ENCODE peak calls at places on chromosome 14, in nine cellular contexts. One of them, this sample, is unnamed.

GRCh38 chr14:97380539-97380941 is 583.4 kb downstream of the VRK1 start:
- DNase-seq in AG10803: no peak
- DNase-seq in ascending aorta: no peak
- DNase-seq in endothelial cell of umbilical vein: no peak
- DNase-seq in A549: no peak
- DNase-seq in tibial nerve: no peak
- DNase-seq in prostate gland: no peak
- DNase-seq in lung: no peak
- DNase-seq in CD8-positive, alpha-beta T cell: no peak
- DNase-seq in this sample: no peak

GRCh38 chr14:67319142-67319541 is 40.5 kb downstream of the ATP6V1D start:
- DNase-seq in A549: no peak
- DNase-seq in CD8-positive, alpha-beta T cell: no peak
- DNase-seq in prostate gland: no peak
- DNase-seq in lung: no peak
- DNase-seq in AG10803: peak
- DNase-seq in ascending aorta: no peak
- DNase-seq in tibial nerve: no peak
- DNase-seq in endothelial cell of umbilical vein: no peak
- DNase-seq in this sample: no peak

GRCh38 chr14:90660865-90661570 is 155.2 kb downstream of the TTC7B start:
- DNase-seq in ascending aorta: no peak
- DNase-seq in prostate gland: no peak
- DNase-seq in AG10803: no peak
- DNase-seq in CD8-positive, alpha-beta T cell: no peak
- DNase-seq in tibial nerve: no peak
- DNase-seq in lung: peak
- DNase-seq in A549: no peak
- DNase-seq in endothelial cell of umbilical vein: no peak
- DNase-seq in this sample: no peak

GRCh38 chr14:55220230-55220629 is 28.8 kb upstream of the DLGAP5 start:
- DNase-seq in lung: no peak
- DNase-seq in prostate gland: no peak
- DNase-seq in tibial nerve: no peak
- DNase-seq in A549: no peak
- DNase-seq in ascending aorta: no peak
- DNase-seq in CD8-positive, alpha-beta T cell: no peak
- DNase-seq in endothelial cell of umbilical vein: no peak
- DNase-seq in AG10803: no peak
- DNase-seq in this sample: no peak

GRCh38 chr14:24879661-24880381 is 170.1 kb downstream of the STXBP6 start:
- DNase-seq in lung: no peak
- DNase-seq in endothelial cell of umbilical vein: no peak
- DNase-seq in AG10803: peak
- DNase-seq in ascending aorta: no peak
- DNase-seq in CD8-positive, alpha-beta T cell: no peak
- DNase-seq in tibial nerve: no peak
- DNase-seq in prostate gland: no peak
- DNase-seq in A549: no peak
- DNase-seq in this sample: no peak

GRCh38 chr14:32203928-32204357 is 874 bp upstream of the RNU6-8 start:
- DNase-seq in A549: no peak
- DNase-seq in tibial nerve: no peak
- DNase-seq in CD8-positive, alpha-beta T cell: no peak
- DNase-seq in ascending aorta: no peak
- DNase-seq in AG10803: no peak
- DNase-seq in lung: no peak
- DNase-seq in endothelial cell of umbilical vein: no peak
- DNase-seq in prostate gland: no peak
- DNase-seq in this sample: no peak

GRCh38 chr14:69048456-69048855 is 69.4 kb upstream of the ACTN1 start:
- DNase-seq in AG10803: no peak
- DNase-seq in lung: no peak
- DNase-seq in tibial nerve: no peak
- DNase-seq in ascending aorta: no peak
- DNase-seq in prostate gland: no peak
- DNase-seq in A549: no peak
- DNase-seq in endothelial cell of umbilical vein: peak
- DNase-seq in CD8-positive, alpha-beta T cell: no peak
- DNase-seq in this sample: no peak

GRCh38 chr14:94897092-94897491 is 127.2 kb upstream of the GSC start:
- DNase-seq in prostate gland: no peak
- DNase-seq in endothelial cell of umbilical vein: no peak
- DNase-seq in AG10803: peak
- DNase-seq in tibial nerve: peak
- DNase-seq in CD8-positive, alpha-beta T cell: no peak
- DNase-seq in lung: no peak
- DNase-seq in ascending aorta: no peak
- DNase-seq in A549: no peak
- DNase-seq in this sample: no peak

GRCh38 chr14:94532462-94532861 is 23.2 kb upstream of the SERPINA12 start:
- DNase-seq in lung: no peak
- DNase-seq in A549: no peak
- DNase-seq in CD8-positive, alpha-beta T cell: no peak
- DNase-seq in ascending aorta: no peak
- DNase-seq in prostate gland: no peak
- DNase-seq in endothelial cell of umbilical vein: no peak
- DNase-seq in AG10803: peak
- DNase-seq in tibial nerve: no peak
- DNase-seq in this sample: no peak

GRCh38 chr14:53432378-53432802 is 279.3 kb upstream of the DDHD1 start:
- DNase-seq in A549: peak
- DNase-seq in tibial nerve: no peak
- DNase-seq in lung: no peak
- DNase-seq in prostate gland: no peak
- DNase-seq in endothelial cell of umbilical vein: peak
- DNase-seq in ascending aorta: no peak
- DNase-seq in AG10803: peak
- DNase-seq in CD8-positive, alpha-beta T cell: no peak
- DNase-seq in this sample: peak

GRCh38 chr14:55074662-55075061 is 23.2 kb downstream of the MAPK1IP1L start:
- DNase-seq in lung: no peak
- DNase-seq in tibial nerve: no peak
- DNase-seq in prostate gland: no peak
- DNase-seq in CD8-positive, alpha-beta T cell: no peak
- DNase-seq in endothelial cell of umbilical vein: no peak
- DNase-seq in A549: no peak
- DNase-seq in AG10803: peak
- DNase-seq in ascending aorta: no peak
- DNase-seq in this sample: peak

GRCh38 chr14:59969319-59969718 is 49.4 kb downstream of the LRRC9 start:
- DNase-seq in ascending aorta: no peak
- DNase-seq in lung: no peak
- DNase-seq in prostate gland: peak
- DNase-seq in CD8-positive, alpha-beta T cell: no peak
- DNase-seq in endothelial cell of umbilical vein: no peak
- DNase-seq in AG10803: no peak
- DNase-seq in A549: no peak
- DNase-seq in tibial nerve: no peak
- DNase-seq in this sample: no peak

GRCh38 chr14:69043598-69044267 is 64.6 kb upstream of the ACTN1 start:
- DNase-seq in endothelial cell of umbilical vein: peak
- DNase-seq in prostate gland: no peak
- DNase-seq in lung: no peak
- DNase-seq in A549: no peak
- DNase-seq in CD8-positive, alpha-beta T cell: no peak
- DNase-seq in tibial nerve: no peak
- DNase-seq in ascending aorta: peak
- DNase-seq in AG10803: peak
- DNase-seq in this sample: no peak

GRCh38 chr14:64737391-64738305 is 33.4 kb downstream of the PLEKHG3 start:
- DNase-seq in lung: no peak
- DNase-seq in prostate gland: no peak
- DNase-seq in ascending aorta: no peak
- DNase-seq in tibial nerve: no peak
- DNase-seq in A549: no peak
- DNase-seq in CD8-positive, alpha-beta T cell: no peak
- DNase-seq in AG10803: no peak
- DNase-seq in endothelial cell of umbilical vein: no peak
- DNase-seq in this sample: no peak

GRCh38 chr14:100158566-100159106 is 809 bp downstream of the DEGS2 start:
- DNase-seq in CD8-positive, alpha-beta T cell: no peak
- DNase-seq in prostate gland: no peak
- DNase-seq in lung: no peak
- DNase-seq in AG10803: no peak
- DNase-seq in tibial nerve: no peak
- DNase-seq in ascending aorta: no peak
- DNase-seq in endothelial cell of umbilical vein: no peak
- DNase-seq in A549: no peak
- DNase-seq in this sample: no peak

GRCh38 chr14:58954874-58955273 is 233.6 kb upstream of the DAAM1 start:
- DNase-seq in tibial nerve: no peak
- DNase-seq in prostate gland: no peak
- DNase-seq in A549: no peak
- DNase-seq in lung: no peak
- DNase-seq in CD8-positive, alpha-beta T cell: no peak
- DNase-seq in ascending aorta: no peak
- DNase-seq in AG10803: no peak
- DNase-seq in endothelial cell of umbilical vein: no peak
- DNase-seq in this sample: no peak

GRCh38 chr14:95500772-95501401 is 15.6 kb downstream of the SYNE3 start:
- DNase-seq in endothelial cell of umbilical vein: peak
- DNase-seq in prostate gland: no peak
- DNase-seq in lung: no peak
- DNase-seq in CD8-positive, alpha-beta T cell: no peak
- DNase-seq in tibial nerve: no peak
- DNase-seq in A549: no peak
- DNase-seq in ascending aorta: no peak
- DNase-seq in AG10803: peak
- DNase-seq in this sample: no peak

GRCh38 chr14:105427893-105428485 is 8.4 kb downstream of the MTA1 start:
- DNase-seq in ascending aorta: no peak
- DNase-seq in prostate gland: no peak
- DNase-seq in A549: no peak
- DNase-seq in AG10803: no peak
- DNase-seq in tibial nerve: no peak
- DNase-seq in lung: no peak
- DNase-seq in CD8-positive, alpha-beta T cell: no peak
- DNase-seq in endothelial cell of umbilical vein: no peak
- DNase-seq in this sample: no peak

GRCh38 chr14:64387232-64387737 is 868 bp upstream of the MTHFD1 start:
- DNase-seq in ascending aorta: no peak
- DNase-seq in prostate gland: peak
- DNase-seq in endothelial cell of umbilical vein: peak
- DNase-seq in tibial nerve: no peak
- DNase-seq in CD8-positive, alpha-beta T cell: no peak
- DNase-seq in lung: no peak
- DNase-seq in AG10803: peak
- DNase-seq in A549: peak
- DNase-seq in this sample: no peak

GRCh38 chr14:91284146-91284790 is 39.8 kb upstream of the GPR68 start:
- DNase-seq in ascending aorta: no peak
- DNase-seq in A549: no peak
- DNase-seq in endothelial cell of umbilical vein: no peak
- DNase-seq in tibial nerve: no peak
- DNase-seq in CD8-positive, alpha-beta T cell: no peak
- DNase-seq in lung: no peak
- DNase-seq in AG10803: peak
- DNase-seq in prostate gland: no peak
- DNase-seq in this sample: no peak

DNA sequence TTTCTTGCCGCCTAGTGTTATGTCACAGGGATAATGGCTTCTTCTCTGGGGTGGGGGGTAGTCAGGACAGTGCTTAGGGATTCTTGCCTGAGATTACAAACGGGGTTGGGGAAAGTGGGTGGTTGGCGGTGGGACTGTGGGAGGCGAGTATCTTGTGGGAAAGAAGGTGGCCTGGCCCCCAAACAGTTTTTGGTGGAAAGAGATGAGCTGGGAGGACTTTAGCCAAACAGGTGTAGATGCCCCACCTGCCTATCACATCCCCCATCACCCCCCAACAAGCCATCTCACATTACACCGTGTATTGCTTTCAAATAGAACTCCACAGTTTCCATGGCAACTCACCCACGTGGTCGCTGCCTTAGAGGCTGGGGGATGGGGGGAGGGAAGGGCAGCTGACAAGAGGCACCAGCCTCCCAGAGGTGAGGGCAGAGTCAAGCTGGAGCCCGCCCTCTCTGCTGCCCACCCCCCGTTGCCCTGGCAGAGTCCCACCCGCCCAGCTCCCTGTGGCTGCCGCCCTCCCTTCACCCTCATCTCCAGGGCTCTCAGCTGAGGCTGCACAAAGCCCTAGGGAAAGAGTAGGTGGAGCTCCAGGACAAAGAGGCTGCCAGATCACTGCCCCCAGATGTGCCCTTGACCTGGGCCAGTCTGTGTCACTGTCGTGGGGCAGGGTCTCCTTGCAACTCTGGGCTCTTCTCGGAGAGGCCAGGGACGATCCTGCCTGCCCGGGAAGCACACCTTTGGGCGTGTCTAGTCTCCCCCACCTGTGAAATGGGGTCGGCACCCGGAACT is 98.3 kb downstream of the LRRC74A start:
- DNase-seq in A549: no peak
- DNase-seq in ascending aorta: no peak
- DNase-seq in CD8-positive, alpha-beta T cell: no peak
- DNase-seq in endothelial cell of umbilical vein: no peak
- DNase-seq in tibial nerve: no peak
- DNase-seq in prostate gland: no peak
- DNase-seq in AG10803: no peak
- DNase-seq in lung: no peak
- DNase-seq in this sample: no peak
- H3K4me3 ChIP-seq in A549: no peak
- H3K4me3 ChIP-seq in ascending aorta: no peak
- H3K4me3 ChIP-seq in CD8-positive, alpha-beta T cell: no peak
- H3K4me3 ChIP-seq in endothelial cell of umbilical vein: no peak
- H3K4me3 ChIP-seq in tibial nerve: no peak
- H3K4me3 ChIP-seq in prostate gland: no peak
- H3K4me3 ChIP-seq in AG10803: no peak
- H3K4me3 ChIP-seq in lung: no peak
- H3K4me3 ChIP-seq in this sample: no peak

GRCh38 chr14:85415015-85415712 is 114.8 kb upstream of the FLRT2 start:
- DNase-seq in lung: peak
- DNase-seq in CD8-positive, alpha-beta T cell: no peak
- DNase-seq in tibial nerve: peak
- DNase-seq in A549: peak
- DNase-seq in AG10803: peak
- DNase-seq in prostate gland: peak
- DNase-seq in ascending aorta: no peak
- DNase-seq in endothelial cell of umbilical vein: peak
- DNase-seq in this sample: no peak
- TF ChIP-seq CTCF in lung: no peak
- TF ChIP-seq CTCF in CD8-positive, alpha-beta T cell: no peak
- TF ChIP-seq CTCF in tibial nerve: no peak
- TF ChIP-seq CTCF in A549: peak
- TF ChIP-seq CTCF in AG10803: peak
- TF ChIP-seq CTCF in prostate gland: no peak
- TF ChIP-seq CTCF in ascending aorta: no peak
- TF ChIP-seq CTCF in endothelial cell of umbilical vein: peak
- TF ChIP-seq CTCF in this sample: no peak

GRCh38 chr14:72519543-72519942 is 374.4 kb downstream of the DPF3 start:
- DNase-seq in tibial nerve: no peak
- DNase-seq in ascending aorta: no peak
- DNase-seq in lung: no peak
- DNase-seq in AG10803: no peak
- DNase-seq in prostate gland: no peak
- DNase-seq in A549: no peak
- DNase-seq in CD8-positive, alpha-beta T cell: no peak
- DNase-seq in endothelial cell of umbilical vein: no peak
- DNase-seq in this sample: no peak
- H3K4me3 ChIP-seq in tibial nerve: no peak
- H3K4me3 ChIP-seq in ascending aorta: no peak
- H3K4me3 ChIP-seq in lung: no peak
- H3K4me3 ChIP-seq in AG10803: no peak
- H3K4me3 ChIP-seq in prostate gland: no peak
- H3K4me3 ChIP-seq in A549: no peak
- H3K4me3 ChIP-seq in CD8-positive, alpha-beta T cell: no peak
- H3K4me3 ChIP-seq in endothelial cell of umbilical vein: no peak
- H3K4me3 ChIP-seq in this sample: no peak

GRCh38 chr14:93115920-93116675 is at the start of gene ITPK1:
- DNase-seq in A549: peak
- DNase-seq in tibial nerve: peak
- DNase-seq in endothelial cell of umbilical vein: peak
- DNase-seq in ascending aorta: no peak
- DNase-seq in CD8-positive, alpha-beta T cell: peak
- DNase-seq in AG10803: peak
- DNase-seq in lung: peak
- DNase-seq in prostate gland: peak
- DNase-seq in this sample: no peak
- TF ChIP-seq CTCF in A549: peak
- TF ChIP-seq CTCF in tibial nerve: peak
- TF ChIP-seq CTCF in endothelial cell of umbilical vein: peak
- TF ChIP-seq CTCF in ascending aorta: no peak
- TF ChIP-seq CTCF in CD8-positive, alpha-beta T cell: no peak
- TF ChIP-seq CTCF in AG10803: no peak
- TF ChIP-seq CTCF in lung: no peak
- TF ChIP-seq CTCF in prostate gland: peak
- TF ChIP-seq CTCF in this sample: peak

This sample was measured in GM12864.